ENCODE peak calls at places on chromosomes 7 and 10, in seven cellular contexts. K is NCI-H510A; Q is stimulated activated CD4-positive, alpha-beta T cell treated with anti-CD3 and anti-CD28 coated beads, Interleukin-2, amount 100 ng/mL, for 48 hours; B is fibroblast of mammary gland; W is mesothelial cell of epicardium; X is heart right ventricle; V is kidney tubule cell. O is an unnamed sample.

GRCh38 chr10:30365278-30365677 is 16.2 kb upstream of the MTPAP start:
- DNase-seq in K (no peak), Q (no peak), B (no peak), W (peak), X (no peak), V (peak), O (no peak)

GRCh38 chr7:132307465-132307864 is 268.8 kb downstream of the PLXNA4 start:
- DNase-seq in K (no peak), Q (no peak), B (no peak), W (no peak), X (no peak), V (no peak), O (no peak)

GRCh38 chr10:131500181-131500580 is 188.7 kb upstream of the TCERG1L start:
- DNase-seq in K (no peak), Q (no peak), B (no peak), W (no peak), X (no peak), V (no peak), O (no peak)

GRCh38 chr7:79778786-79779382 is 325.4 kb upstream of the MAGI2 start:
- DNase-seq in K (no peak), Q (no peak), B (peak), W (no peak), X (no peak), V (peak), O (no peak)

GRCh38 chr10:63093227-63093626 is 39.9 kb upstream of the NRBF2 start:
- DNase-seq in K (no peak), Q (no peak), B (peak), W (no peak), X (no peak), V (no peak), O (no peak)

GRCh38 chr7:13028036-13028730 is 340.8 kb downstream of the ARL4A start:
- DNase-seq in K (no peak), Q (no peak), B (no peak), W (no peak), X (no peak), V (no peak), O (no peak)

GRCh38 chr7:74071121-74071520 is 12.5 kb upstream of the LIMK1 start:
- DNase-seq in K (no peak), Q (no peak), B (no peak), W (no peak), X (no peak), V (no peak), O (no peak)

GRCh38 chr7:34675749-34676374 is 17.8 kb downstream of the NPSR1 start:
- DNase-seq in K (no peak), Q (peak), B (peak), W (no peak), X (no peak), V (peak), O (peak)

GRCh38 chr10:29245476-29245875 is 43.4 kb upstream of the LYZL1 start:
- DNase-seq in K (no peak), Q (no peak), B (no peak), W (no peak), X (no peak), V (no peak), O (no peak)

GRCh38 chr7:149296368-149296767 is 34.4 kb downstream of the ZNF783 start:
- DNase-seq in K (no peak), Q (no peak), B (no peak), W (peak), X (no peak), V (no peak), O (no peak)

GRCh38 chr7:159227433-159227832 is 82.8 kb upstream of the VIPR2 start:
- DNase-seq in K (no peak), Q (no peak), B (no peak), W (no peak), X (no peak), V (peak), O (no peak)

GRCh38 chr7:90595801-90596683 is at the start of gene CDK14:
- DNase-seq in K (peak), Q (peak), B (peak), W (peak), X (peak), V (peak), O (peak)

GRCh38 chr10:125152646-125153368 is 7.6 kb downstream of the CTBP2 start:
- DNase-seq in K (no peak), Q (no peak), B (no peak), W (no peak), X (peak), V (peak), O (no peak)

GRCh38 chr7:123070702-123071286 is 75.3 kb upstream of the TAS2R16 start:
- DNase-seq in K (no peak), Q (no peak), B (peak), W (no peak), X (no peak), V (peak), O (no peak)

GRCh38 chr10:132400547-132401151 is 3.6 kb downstream of the PWWP2B start:
- DNase-seq in K (no peak), Q (no peak), B (no peak), W (no peak), X (no peak), V (no peak), O (no peak)

GRCh38 chr7:99955247-99955646 is 20.6 kb downstream of the AZGP1 start:
- DNase-seq in K (no peak), Q (no peak), B (no peak), W (no peak), X (no peak), V (peak), O (no peak)

GRCh38 chr10:100788027-100788900 is 42.9 kb downstream of the PAX2 start:
- DNase-seq in K (no peak), Q (no peak), B (no peak), W (no peak), X (no peak), V (no peak), O (no peak)